ENCODE peak calls at places on chromosome 22, in eight cellular contexts. M, L, K, F, Z, U, G and W are unnamed samples.
A peak's percentile ranks its signal among the peaks of the same experiment; 100 is the strongest.

GRCh38 chr22:25623310-25623734 is 58.8 kb downstream of the GRK3 start:
- DNase-seq in M (no peak), L (no peak), K (no peak), F (no peak), Z (no peak), U (no peak), G (no peak), W (no peak)

GRCh38 chr22:40250608-40251007 is 72.9 kb downstream of the TNRC6B start:
- DNase-seq in M (no peak), L (no peak), K (no peak), F (no peak), Z (no peak), U (no peak), G (no peak), W (no peak)

GRCh38 chr22:43187171-43188099 is 501 bp upstream of the TTLL12 start:
- DNase-seq in M (peak; percentile 98), L (peak; percentile 95), K (peak; percentile 92), F (peak; percentile 90), Z (peak; percentile 94), U (peak; percentile 94), G (peak; percentile 98), W (peak; percentile 92)

GRCh38 chr22:24803064-24803542 is 2.9 kb upstream of the SGSM1 start:
- DNase-seq in M (peak; percentile 55), L (peak; percentile 49), K (peak; percentile 19), F (peak; percentile 34), Z (no peak), U (peak; percentile 12), G (peak; percentile 83), W (peak; percentile 87)

GRCh38 chr22:22171357-22172218 is 73.0 kb upstream of the VPREB1 start:
- DNase-seq in M (no peak), L (peak; percentile 6), K (no peak), F (peak; percentile 13), Z (no peak), U (no peak), G (no peak), W (no peak)

GRCh38 chr22:42745118-42745517 is 24.4 kb upstream of the A4GALT start:
- DNase-seq in M (no peak), L (peak; percentile 47), K (no peak), F (peak; percentile 70), Z (no peak), U (no peak), G (no peak), W (no peak)

GRCh38 chr22:27238935-27239510 is 562.5 kb downstream of the MN1 start:
- DNase-seq in M (peak; percentile 87), L (peak; percentile 99), K (no peak), F (peak; percentile 87), Z (peak; percentile 89), U (no peak), G (no peak), W (no peak)

GRCh38 chr22:37462983-37463382 is 23.2 kb downstream of the MFNG start:
- DNase-seq in M (no peak), L (peak; percentile 61), K (no peak), F (peak; percentile 36), Z (no peak), U (no peak), G (no peak), W (no peak)

GRCh38 chr22:39600491-39601179 is 30.1 kb downstream of the CACNA1I start:
- DNase-seq in M (no peak), L (no peak), K (no peak), F (no peak), Z (no peak), U (no peak), G (no peak), W (no peak)

GRCh38 chr22:37518509-37519267 is 527 bp downstream of the CARD10 start:
- DNase-seq in M (peak; percentile 80), L (no peak), K (no peak), F (no peak), Z (peak; percentile 57), U (no peak), G (peak; percentile 73), W (no peak)

GRCh38 chr22:19705181-19705934 is 8.9 kb upstream of the SEPTIN5 start:
- DNase-seq in M (peak; percentile 40), L (no peak), K (no peak), F (no peak), Z (peak; percentile 47), U (no peak), G (no peak), W (peak; percentile 62)

GRCh38 chr22:29326481-29326880 is 11.0 kb upstream of the RASL10A start:
- DNase-seq in M (no peak), L (no peak), K (no peak), F (no peak), Z (no peak), U (no peak), G (no peak), W (no peak)

GRCh38 chr22:24408630-24409029 is 18.8 kb upstream of the ADORA2A start:
- DNase-seq in M (no peak), L (no peak), K (no peak), F (no peak), Z (no peak), U (no peak), G (no peak), W (no peak)

GRCh38 chr22:29310863-29311339 is 4.5 kb downstream of the GAS2L1 start:
- DNase-seq in M (peak; percentile 99), L (peak; percentile 98), K (peak; percentile 96), F (peak; percentile 96), Z (peak; percentile 97), U (peak; percentile 28), G (peak; percentile 94), W (peak; percentile 94)

GRCh38 chr22:26673485-26673884 is 16.1 kb downstream of the MIAT start:
- DNase-seq in M (no peak), L (peak; percentile 27), K (no peak), F (peak; percentile 45), Z (no peak), U (no peak), G (peak; percentile 35), W (no peak)

GRCh38 chr22:46875089-46875488 is 112.6 kb downstream of the TBC1D22A start:
- DNase-seq in M (no peak), L (no peak), K (no peak), F (no peak), Z (no peak), U (no peak), G (no peak), W (no peak)

GRCh38 chr22:47171441-47172221 is 409.2 kb downstream of the TBC1D22A start:
- DNase-seq in M (peak; percentile 70), L (no peak), K (no peak), F (no peak), Z (no peak), U (no peak), G (no peak), W (peak; percentile 5)

GRCh38 chr22:23071163-23072034 is 1.1 kb downstream of the GNAZ start:
- DNase-seq in M (peak; percentile 76), L (no peak), K (no peak), F (no peak), Z (peak; percentile 50), U (peak; percentile 21), G (no peak), W (no peak)

GRCh38 chr22:27880778-27881394 is 38.2 kb downstream of the PITPNB start:
- DNase-seq in M (no peak), L (peak; percentile 89), K (no peak), F (peak; percentile 82), Z (no peak), U (peak; percentile 3), G (peak; percentile 57), W (peak; percentile 54)

GRCh38 chr22:20946080-20946986 is 20.7 kb upstream of the AIFM3 start:
- DNase-seq in M (no peak), L (peak; percentile 52), K (no peak), F (no peak), Z (no peak), U (no peak), G (no peak), W (no peak)

GRCh38 chr22:23775779-23776375 is 3.2 kb downstream of the MMP11 start:
- DNase-seq in M (no peak), L (no peak), K (no peak), F (no peak), Z (no peak), U (no peak), G (no peak), W (no peak)

GRCh38 chr22:30574095-30574981 is at the start of gene GAL3ST1:
- DNase-seq in M (no peak), L (no peak), K (peak; percentile 58), F (no peak), Z (no peak), U (no peak), G (peak; percentile 80), W (peak; percentile 67)

GRCh38 chr22:28977050-28977449 is 84.6 kb downstream of the C22orf31 start:
- DNase-seq in M (no peak), L (peak; percentile 25), K (no peak), F (no peak), Z (no peak), U (no peak), G (no peak), W (no peak)

GRCh38 chr22:17451251-17451765 is 82.0 kb downstream of the CECR2 start:
- DNase-seq in M (no peak), L (no peak), K (no peak), F (no peak), Z (no peak), U (no peak), G (no peak), W (no peak)

GRCh38 chr22:45261407-45262088 is 20.9 kb upstream of the KIAA0930 start:
- DNase-seq in M (no peak), L (no peak), K (no peak), F (no peak), Z (no peak), U (no peak), G (peak; percentile 71), W (no peak)

GRCh38 chr22:43014876-43015676 is at the start of gene PACSIN2:
- DNase-seq in M (peak; percentile 100), L (peak; percentile 98), K (peak; percentile 98), F (peak; percentile 96), Z (peak; percentile 99), U (peak; percentile 97), G (peak; percentile 100), W (peak; percentile 100)

GRCh38 chr22:44199866-44200265 is 19.1 kb downstream of the PARVG start:
- DNase-seq in M (no peak), L (no peak), K (no peak), F (no peak), Z (no peak), U (no peak), G (no peak), W (no peak)

GRCh38 chr22:24434472-24435322 is 7.3 kb downstream of the ADORA2A start:
- DNase-seq in M (no peak), L (peak; percentile 69), K (no peak), F (no peak), Z (no peak), U (peak; percentile 40), G (no peak), W (no peak)

GRCh38 chr22:39814899-39815298 is 78.7 kb downstream of the ENTHD1 start:
- DNase-seq in M (no peak), L (peak; percentile 13), K (no peak), F (peak; percentile 68), Z (no peak), U (no peak), G (no peak), W (no peak)

GRCh38 chr22:37095113-37095512 is 14.4 kb downstream of the TMPRSS6 start:
- DNase-seq in M (no peak), L (no peak), K (no peak), F (no peak), Z (no peak), U (no peak), G (no peak), W (no peak)

GRCh38 chr22:49295465-49295743 is 532.3 kb downstream of the BRD1 start:
- DNase-seq in M (no peak), L (no peak), K (no peak), F (no peak), Z (no peak), U (no peak), G (no peak), W (no peak)

GRCh38 chr22:46613606-46613997 is 6.6 kb upstream of the GRAMD4 start:
- DNase-seq in M (peak; percentile 74), L (no peak), K (no peak), F (peak; percentile 19), Z (no peak), U (no peak), G (no peak), W (no peak)

GRCh38 chr22:47042116-47042825 is 279.8 kb downstream of the TBC1D22A start:
- DNase-seq in M (peak; percentile 34), L (no peak), K (no peak), F (no peak), Z (no peak), U (no peak), G (no peak), W (peak; percentile 62)

GRCh38 chr22:46007003-46007847 is 30.3 kb upstream of the WNT7B start:
- DNase-seq in M (peak; percentile 85), L (peak; percentile 86), K (no peak), F (peak; percentile 89), Z (peak; percentile 90), U (peak; percentile 33), G (no peak), W (peak; percentile 11)